ENCODE peak calls at places on chromosomes 4 and X, in seven cellular contexts. C is tibial artery; W is mucosa of descending colon; Y is tibial nerve; Q is fibroblast of lung; E is CD4-positive, CD25-positive, alpha-beta regulatory T cell; I is sigmoid colon. P is an unnamed sample.

GRCh38 chrX:146973283-146973682 is 158.7 kb upstream of the CXorf51A start:
- DNase-seq in C (no peak), W (no peak), Y (no peak), Q (no peak), E (no peak), I (no peak), P (no peak)

GRCh38 chr4:155705664-155706063 is 39.0 kb downstream of the GUCY1A1 start:
- DNase-seq in C (no peak), W (no peak), Y (no peak), Q (peak; percentile 88), E (no peak), I (no peak), P (peak; percentile 83)

GRCh38 chr4:53935780-53936179 is 128.6 kb downstream of the CHIC2 start:
- DNase-seq in C (no peak), W (no peak), Y (no peak), Q (peak; percentile 82), E (no peak), I (no peak), P (peak; percentile 79)

GRCh38 chr4:139229534-139230039 is 50.4 kb downstream of the MGARP start:
- DNase-seq in C (no peak), W (peak; percentile 57), Y (no peak), Q (peak; percentile 81), E (peak; percentile 57), I (no peak), P (peak; percentile 36)

GRCh38 chr4:94160774-94161173 is 46.9 kb upstream of the SMARCAD1 start:
- DNase-seq in C (no peak), W (no peak), Y (no peak), Q (no peak), E (no peak), I (no peak), P (no peak)

GRCh38 chr4:100017627-100018310 is 67.7 kb upstream of the H2AZ1 start:
- DNase-seq in C (no peak), W (no peak), Y (no peak), Q (no peak), E (no peak), I (no peak), P (no peak)

GRCh38 chr4:25504932-25505636 is 128.0 kb downstream of the ANAPC4 start:
- DNase-seq in C (no peak), W (no peak), Y (no peak), Q (no peak), E (no peak), I (no peak), P (no peak)

GRCh38 chr4:120718979-120719566 is 203.5 kb downstream of the PRDM5 start:
- DNase-seq in C (no peak), W (peak; percentile 33), Y (no peak), Q (peak; percentile 60), E (peak; percentile 14), I (no peak), P (peak; percentile 22)

GRCh38 chr4:26751838-26752237 is 108.8 kb upstream of the STIM2 start:
- DNase-seq in C (no peak), W (no peak), Y (no peak), Q (no peak), E (no peak), I (no peak), P (no peak)

GRCh38 chr4:88119951-88120350 is 38.5 kb downstream of the ABCG2 start:
- DNase-seq in C (no peak), W (no peak), Y (no peak), Q (no peak), E (no peak), I (no peak), P (no peak)

GRCh38 chr4:175514174-175514573 is 297.9 kb downstream of the GPM6A start:
- DNase-seq in C (no peak), W (no peak), Y (no peak), Q (no peak), E (no peak), I (no peak), P (peak; percentile 39)

GRCh38 chr4:185700048-185700447 is 111.9 kb downstream of the SORBS2 start:
- DNase-seq in C (no peak), W (no peak), Y (no peak), Q (no peak), E (no peak), I (no peak), P (peak; percentile 26)

GRCh38 chr4:18197467-18197866 is 175.9 kb upstream of the LCORL start:
- DNase-seq in C (no peak), W (no peak), Y (no peak), Q (no peak), E (no peak), I (no peak), P (no peak)

GRCh38 chr4:18203936-18204335 is 182.4 kb upstream of the LCORL start:
- DNase-seq in C (no peak), W (no peak), Y (no peak), Q (no peak), E (no peak), I (no peak), P (no peak)

GRCh38 chr4:18198653-18199052 is 177.1 kb upstream of the LCORL start:
- DNase-seq in C (no peak), W (no peak), Y (no peak), Q (no peak), E (no peak), I (no peak), P (no peak)

DNA sequence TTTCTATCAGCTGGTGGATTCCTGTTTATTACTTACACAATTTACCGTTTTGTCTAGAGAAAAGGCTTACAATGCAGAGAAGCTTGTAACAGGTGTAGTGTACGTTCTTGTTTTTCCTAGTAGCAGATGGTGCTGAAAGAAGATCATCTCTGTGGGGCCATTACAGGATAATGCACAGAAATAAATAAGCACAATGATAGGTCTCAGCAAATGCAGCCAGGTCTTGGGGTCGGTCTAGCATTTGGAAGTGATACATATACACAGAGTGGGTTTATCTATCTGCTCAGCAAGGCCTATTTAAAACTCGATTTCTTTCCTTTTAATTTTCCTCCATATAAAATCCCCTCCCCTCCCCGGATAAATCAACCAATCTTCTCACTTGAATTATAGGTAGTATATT is 181.0 kb upstream of the LCORL start:
- DNase-seq in C (no peak), W (no peak), Y (no peak), Q (no peak), E (no peak), I (no peak), P (no peak)
- H3K9me3 ChIP-seq in C (no peaks in the 10 kb centered on the region), W (no peaks in the 10 kb centered on the region), Y (no peaks in the 10 kb centered on the region), Q (no peaks in the 10 kb centered on the region), E (no peaks in the 10 kb centered on the region), I (no peaks in the 10 kb centered on the region), P (no peaks in the 10 kb centered on the region)

DNA sequence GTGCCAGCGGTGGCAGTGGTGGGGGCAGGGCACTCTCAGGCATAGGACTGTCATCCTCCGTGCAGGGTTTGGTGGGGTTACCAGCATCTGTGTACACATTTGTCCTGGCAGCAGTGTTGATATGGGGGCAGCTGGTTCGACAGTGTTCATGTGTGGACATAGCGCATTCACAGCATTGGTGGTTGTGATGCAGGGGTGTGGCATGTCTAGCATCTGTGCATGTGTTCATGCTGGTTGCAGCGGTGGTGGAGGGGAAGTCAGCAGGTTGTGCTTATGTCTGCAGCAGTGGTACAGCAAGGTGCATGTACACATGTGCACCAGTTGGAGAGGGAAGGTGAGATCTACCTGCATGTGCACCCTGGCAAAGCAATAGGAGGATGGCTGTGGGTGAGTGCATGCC is 75.3 kb upstream of the ZXDB start:
- DNase-seq in C (no peak), W (no peak), Y (no peak), Q (no peak), E (no peak), I (no peak), P (no peak)
- H3K9me3 ChIP-seq in C (no peaks in the 10 kb centered on the region), W (no peaks in the 10 kb centered on the region), Y (no peaks in the 10 kb centered on the region), Q (no peaks in the 10 kb centered on the region), E (no peaks in the 10 kb centered on the region), I (no peaks in the 10 kb centered on the region), P (no peaks in the 10 kb centered on the region)

GRCh38 chr4:33911951-33912350 is 2332.4 kb downstream of the ARAP2 start:
- DNase-seq in C (no peak), W (no peak), Y (no peak), Q (no peak), E (no peak), I (no peak), P (no peak)
- H3K9me3 ChIP-seq in C (no peaks in the 10 kb centered on the region), W (peaks cover 40% of the 10 kb centered on the region), Y (no peaks in the 10 kb centered on the region), Q (no peaks in the 10 kb centered on the region), E (peaks cover 5% of the 10 kb centered on the region), I (no peaks in the 10 kb centered on the region), P (no peaks in the 10 kb centered on the region)

GRCh38 chr4:186726150-186726439 is 2.4 kb upstream of the FAT1 start:
- DNase-seq in C (no peak), W (no peak), Y (no peak), Q (no peak), E (peak; percentile 1), I (no peak), P (no peak)

GRCh38 chr4:186724048-186724860 is 598 bp upstream of the FAT1 start:
- DNase-seq in C (peak; percentile 83), W (peak; percentile 60), Y (no peak), Q (peak; percentile 79), E (no peak), I (peak; percentile 80), P (peak; percentile 48)

GRCh38 chr4:186723207-186724047 is at the start of gene FAT1:
- DNase-seq in C (peak; percentile 81), W (peak; percentile 75), Y (peak; percentile 40), Q (peak; percentile 84), E (no peak), I (peak; percentile 85), P (peak; percentile 73)

GRCh38 chr4:186725422-186726149 is 1.9 kb upstream of the FAT1 start:
- DNase-seq in C (peak; percentile 90), W (peak; percentile 92), Y (peak; percentile 72), Q (peak; percentile 91), E (peak; percentile 5), I (peak; percentile 90), P (peak; percentile 80)

DNA sequence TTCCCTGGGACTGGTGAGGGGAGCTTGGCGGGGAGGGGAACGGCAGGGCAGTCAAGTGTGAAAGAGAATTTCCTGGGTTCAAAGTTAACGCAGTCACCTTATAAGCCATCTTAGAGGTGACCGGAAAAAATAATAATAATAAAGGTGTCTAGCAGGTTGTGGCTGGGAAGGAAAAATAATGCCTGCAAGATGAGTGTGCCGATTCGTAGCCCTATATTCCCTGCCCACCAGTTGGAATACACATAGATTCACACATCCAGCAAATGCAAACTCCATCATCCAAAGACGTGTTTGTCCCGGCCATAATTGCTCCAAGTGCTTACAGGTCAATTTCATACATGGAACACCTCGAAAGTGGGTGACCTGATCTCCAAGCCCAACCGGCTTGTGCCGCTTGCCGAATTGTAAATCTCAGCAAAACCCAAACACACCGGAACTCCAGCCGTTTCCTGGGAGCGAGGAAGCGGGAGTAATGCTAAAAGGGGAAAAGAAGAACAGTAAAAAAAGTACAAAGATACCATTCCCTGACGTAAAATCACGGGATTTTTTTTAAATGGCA is 1.3 kb upstream of the FAT1 start:
- DNase-seq in C (no peak), W (peak; percentile 38), Y (no peak), Q (peak; percentile 46), E (no peak), I (no peak), P (peak; percentile 37)
- H3K9me3 ChIP-seq in C (no peaks in the 10 kb centered on the region), W (no peaks in the 10 kb centered on the region), Y (peaks cover 2% of the 10 kb centered on the region), Q (no peaks in the 10 kb centered on the region), E (no peaks in the 10 kb centered on the region), I (no peaks in the 10 kb centered on the region), P (no peaks in the 10 kb centered on the region)

GRCh38 chr4:385934-386707 is 48.5 kb downstream of the ZNF141 start:
- DNase-seq in C (no peak), W (no peak), Y (no peak), Q (no peak), E (no peak), I (no peak), P (no peak)

GRCh38 chr4:384311-385010 is 46.8 kb downstream of the ZNF141 start:
- DNase-seq in C (no peak), W (no peak), Y (no peak), Q (no peak), E (peak; percentile 35), I (no peak), P (no peak)

GRCh38 chr4:386708-387105 is 49.1 kb downstream of the ZNF141 start:
- DNase-seq in C (no peak), W (no peak), Y (no peak), Q (no peak), E (no peak), I (no peak), P (no peak)
- H3K9me3 ChIP-seq in C (peaks cover 11% of the 10 kb centered on the region), W (peaks cover 96% of the 10 kb centered on the region), Y (peaks cover 98% of the 10 kb centered on the region), Q (no peaks in the 10 kb centered on the region), E (peaks cover 98% of the 10 kb centered on the region), I (peaks cover 64% of the 10 kb centered on the region), P (peaks cover 43% of the 10 kb centered on the region)